ENCODE peak calls at places on chromosomes 4 and X, in eight cellular contexts. Z, D, Y, R, N, T, C and W are unnamed samples.

GRCh38 chrX:19670321-19670750 is 155.0 kb upstream of the MAP3K15 start:
- DNase-seq in Y (no peak), R (no peak), C (no peak), N (no peak), D (peak), Z (no peak), T (no peak), W (no peak)

GRCh38 chr4:118224239-118224829 is 128.5 kb downstream of the PRSS12 start:
- DNase-seq in C (no peak), R (peak), Y (no peak), Z (no peak), D (peak), N (no peak), T (peak), W (peak)

GRCh38 chr4:152408514-152409327 is 127.2 kb downstream of the FBXW7 start:
- DNase-seq in D (peak), Z (no peak), R (peak), C (no peak), Y (no peak), N (peak), T (peak), W (peak)

GRCh38 chr4:8478801-8479744 is 38.5 kb downstream of the TRMT44 start:
- DNase-seq in Z (no peak), Y (no peak), C (no peak), R (no peak), T (no peak), N (no peak), D (no peak), W (no peak)

GRCh38 chrX:26442340-26442739 is 226.4 kb downstream of the MAGEB5 start:
- DNase-seq in Y (no peak), Z (no peak), R (peak), D (no peak), N (no peak), T (peak), C (no peak), W (peak)

GRCh38 chr4:37885496-37885895 is 5.4 kb upstream of the TBC1D1 start:
- DNase-seq in Z (no peak), T (no peak), R (no peak), Y (no peak), D (no peak), N (no peak), C (no peak), W (no peak)

GRCh38 chr4:48212165-48212564 is 57.5 kb downstream of the TEC start:
- DNase-seq in Y (no peak), T (no peak), Z (no peak), N (no peak), R (no peak), D (no peak), C (no peak), W (no peak)

GRCh38 chrX:152926279-152926678 is 28.4 kb downstream of the ZNF185 start:
- DNase-seq in T (peak), Z (peak), Y (peak), N (peak), C (no peak), R (peak), D (peak), W (peak)

GRCh38 chrX:100731441-100732281 is at the start of gene SYTL4:
- DNase-seq in R (no peak), N (peak), D (peak), T (peak), C (peak), Z (no peak), Y (no peak), W (peak)

GRCh38 chrX:41449615-41450014 is 2.5 kb downstream of the NYX start:
- DNase-seq in R (no peak), T (peak), N (no peak), Y (no peak), C (no peak), D (peak), Z (no peak), W (peak)

GRCh38 chr4:76981649-76982048 is 32.1 kb downstream of the SEPTIN11 start:
- DNase-seq in T (no peak), C (no peak), Z (no peak), Y (no peak), N (no peak), R (no peak), D (no peak), W (no peak)

GRCh38 chr4:53997901-53998300 is 66.5 kb downstream of the CHIC2 start:
- DNase-seq in T (no peak), Z (no peak), N (no peak), Y (no peak), C (no peak), D (no peak), R (no peak), W (no peak)

GRCh38 chr4:6313216-6313615 is 43.6 kb downstream of the WFS1 start:
- DNase-seq in R (no peak), T (no peak), Y (no peak), N (no peak), C (no peak), D (no peak), Z (no peak), W (no peak)

GRCh38 chr4:7740866-7741525 is 198.7 kb downstream of the AFAP1 start:
- DNase-seq in D (no peak), C (no peak), Z (no peak), R (no peak), T (no peak), N (no peak), Y (no peak), W (no peak)

GRCh38 chrX:14753436-14753835 is 119.4 kb downstream of the FANCB start:
- DNase-seq in D (no peak), C (no peak), Z (no peak), T (no peak), N (no peak), Y (no peak), R (no peak), W (no peak)

GRCh38 chrX:34638116-34638515 is 19.0 kb downstream of the TMEM47 start:
- DNase-seq in C (no peak), D (peak), Z (no peak), R (peak), T (peak), Y (no peak), N (no peak), W (peak)

GRCh38 chr4:123399638-123400358 is 3.2 kb downstream of the SPRY1 start:
- DNase-seq in Z (no peak), R (no peak), N (no peak), T (no peak), D (peak), C (no peak), Y (no peak), W (no peak)

GRCh38 chr4:85717366-85717765 is 242.4 kb downstream of the ARHGAP24 start:
- DNase-seq in C (no peak), T (no peak), Z (no peak), D (no peak), Y (no peak), N (no peak), R (no peak), W (no peak)

GRCh38 chr4:111113591-111113990 is 490.7 kb upstream of the PITX2 start:
- DNase-seq in T (no peak), N (no peak), Y (no peak), R (no peak), C (no peak), D (no peak), Z (no peak), W (no peak)

GRCh38 chr4:19838858-19839257 is 412.8 kb upstream of the SLIT2 start:
- DNase-seq in D (no peak), N (no peak), Y (no peak), Z (no peak), R (no peak), C (no peak), T (no peak), W (no peak)

GRCh38 chr4:101464596-101464995 is 117.3 kb upstream of the PPP3CA start:
- DNase-seq in D (no peak), Y (no peak), T (no peak), N (no peak), Z (no peak), R (no peak), C (no peak), W (peak)

GRCh38 chr4:185122681-185123345 is 20.3 kb upstream of the SLC25A4 start:
- DNase-seq in R (no peak), C (no peak), Z (no peak), D (peak), T (no peak), Y (no peak), N (no peak), W (no peak)

GRCh38 chr4:54658321-54659093 is 750 bp downstream of the KIT start:
- DNase-seq in Z (no peak), Y (no peak), C (peak), D (peak), N (peak), R (peak), T (peak), W (peak)

GRCh38 chr4:53123171-53123570 is 242.7 kb downstream of the SCFD2 start:
- DNase-seq in D (no peak), T (no peak), C (no peak), N (no peak), R (no peak), Y (no peak), Z (no peak), W (no peak)

GRCh38 chr4:185467101-185467500 is 4.4 kb downstream of the CCDC110 start:
- DNase-seq in Z (no peak), T (no peak), N (no peak), Y (no peak), R (no peak), C (no peak), D (no peak), W (no peak)

GRCh38 chr4:113471141-113471860 is 290.2 kb downstream of the CAMK2D start:
- DNase-seq in Y (no peak), D (peak), C (no peak), T (no peak), N (no peak), Z (no peak), R (no peak), W (no peak)

GRCh38 chr4:86011117-86011516 is 348.7 kb downstream of the MAPK10 start:
- DNase-seq in N (no peak), T (no peak), Z (no peak), R (no peak), C (no peak), Y (no peak), D (peak), W (no peak)

GRCh38 chr4:8182858-8183725 is 16.0 kb upstream of the SH3TC1 start:
- DNase-seq in Y (no peak), N (peak), R (peak), C (peak), D (peak), Z (no peak), T (no peak), W (no peak)

GRCh38 chrX:30183554-30183953 is 31.8 kb upstream of the MAGEB2 start:
- DNase-seq in R (no peak), T (no peak), N (no peak), Z (no peak), D (no peak), C (no peak), Y (no peak), W (no peak)

GRCh38 chr4:112840061-112840460 is 203.1 kb downstream of the LARP7 start:
- DNase-seq in T (no peak), D (peak), C (no peak), N (no peak), Z (no peak), R (no peak), Y (no peak), W (no peak)

GRCh38 chr4:79584902-79585301 is 176.9 kb upstream of the GK2 start:
- DNase-seq in R (no peak), T (no peak), N (no peak), D (no peak), Y (no peak), Z (no peak), C (no peak), W (no peak)

GRCh38 chrX:26008042-26008441 is 130.1 kb upstream of the MAGEB18 start:
- DNase-seq in D (no peak), C (no peak), N (no peak), T (no peak), Z (no peak), Y (no peak), R (no peak), W (no peak)